ENCODE peak calls at places on chromosome 21, in eight cellular contexts. I is heart right ventricle, T is Karpas-422, U is NT2/D1, J is left lung, L is lung, S is ovary, B is colonic mucosa. M is an unnamed sample.

GRCh38 chr21:42233067-42233981 is 14.4 kb downstream of the ABCG1 start:
- DNase-seq in U (no peak), J (peak; percentile 83), T (peak; percentile 80), L (peak; percentile 69), B (peak; percentile 76), I (peak; percentile 75), S (peak; percentile 42), M (peak; percentile 41)

GRCh38 chr21:16509466-16509865 is 779.7 kb downstream of the USP25 start:
- DNase-seq in B (no peak), T (no peak), J (no peak), U (no peak), S (no peak), L (no peak), I (no peak), M (no peak)

GRCh38 chr21:15788847-15789548 is 59.2 kb downstream of the USP25 start:
- DNase-seq in B (no peak), T (no peak), J (no peak), L (no peak), S (no peak), I (no peak), U (no peak), M (no peak)

GRCh38 chr21:46185717-46186116 is 1.5 kb upstream of the SPATC1L start:
- DNase-seq in B (peak; percentile 12), S (no peak), J (no peak), I (no peak), T (peak; percentile 52), L (no peak), U (no peak), M (no peak)

GRCh38 chr21:39347537-39347936 is 1.4 kb downstream of the HMGN1 start:
- DNase-seq in U (no peak), T (peak; percentile 57), B (no peak), J (no peak), L (no peak), S (no peak), I (no peak), M (no peak)

GRCh38 chr21:33273044-33273443 is 6.9 kb downstream of the IL10RB start:
- DNase-seq in I (no peak), S (no peak), L (no peak), U (no peak), T (no peak), B (no peak), J (no peak), M (no peak)

GRCh38 chr21:46119565-46120271 is 21.8 kb downstream of the COL6A2 start:
- DNase-seq in T (no peak), B (no peak), J (peak; percentile 26), U (no peak), I (peak; percentile 3), L (no peak), S (peak; percentile 32), M (peak; percentile 10)

GRCh38 chr21:25735895-25736597 is 1.3 kb downstream of the GABPA start:
- DNase-seq in I (no peak), T (peak; percentile 65), L (no peak), U (peak; percentile 23), S (no peak), B (no peak), J (no peak), M (no peak)

GRCh38 chr21:44848821-44849521 is 24.5 kb downstream of the PTTG1IP start:
- DNase-seq in J (peak; percentile 28), U (no peak), B (no peak), L (no peak), T (no peak), S (peak; percentile 30), I (no peak), M (no peak)

GRCh38 chr21:44845418-44846200 is 27.7 kb upstream of the SUMO3 start:
- DNase-seq in U (peak; percentile 65), L (peak; percentile 64), I (peak; percentile 67), J (peak; percentile 67), S (peak; percentile 60), T (peak; percentile 69), B (peak; percentile 76), M (peak; percentile 41)

GRCh38 chr21:44847261-44848056 is 26.0 kb downstream of the PTTG1IP start:
- DNase-seq in L (no peak), B (no peak), T (no peak), J (peak; percentile 26), S (peak; percentile 23), U (no peak), I (no peak), M (no peak)

GRCh38 chr21:44846201-44846484 is 27.3 kb downstream of the PTTG1IP start:
- DNase-seq in I (no peak), U (no peak), T (no peak), B (no peak), J (no peak), S (no peak), L (no peak), M (no peak)

GRCh38 chr21:44846485-44847260 is 26.8 kb downstream of the PTTG1IP start:
- DNase-seq in U (no peak), I (no peak), L (peak; percentile 50), B (peak; percentile 59), S (peak; percentile 54), J (peak; percentile 70), T (no peak), M (no peak)
- H3K4me3 ChIP-seq in U (peak overlapping the region; percentile 22), I (peak overlapping the region; percentile 52), L (no peak overlapping the region), B (no peak overlapping the region), S (no peak overlapping the region), J (peak overlapping the region; percentile 31), T (no peak overlapping the region), M (no peak overlapping the region)

GRCh38 chr21:14617040-14617393 is 70.9 kb upstream of the SAMSN1 start:
- DNase-seq in J (no peak), L (no peak), S (no peak), U (no peak), T (no peak), I (no peak), B (no peak), M (no peak)

GRCh38 chr21:14613496-14613895 is 67.4 kb upstream of the SAMSN1 start:
- DNase-seq in U (no peak), T (no peak), I (no peak), J (no peak), B (no peak), L (no peak), S (no peak), M (no peak)

GRCh38 chr21:14617836-14618235 is 71.7 kb upstream of the SAMSN1 start:
- DNase-seq in S (no peak), T (no peak), L (no peak), I (no peak), U (no peak), B (no peak), J (no peak), M (no peak)

GRCh38 chr21:14616303-14617039 is 70.4 kb upstream of the SAMSN1 start:
- DNase-seq in U (peak; percentile 65), T (no peak), L (no peak), B (no peak), S (no peak), I (no peak), J (no peak), M (no peak)

GRCh38 chr21:14614287-14614686 is 68.2 kb upstream of the SAMSN1 start:
- DNase-seq in L (no peak), T (no peak), B (no peak), J (no peak), U (no peak), S (no peak), I (no peak), M (no peak)
- H3K4me1 ChIP-seq in L (no peaks in the 10 kb centered on the region), T (no peaks in the 10 kb centered on the region), B (no peaks in the 10 kb centered on the region), J (peaks cover 7% of the 10 kb centered on the region), U (no peaks in the 10 kb centered on the region), S (no peaks in the 10 kb centered on the region), I (no peaks in the 10 kb centered on the region), M (no peaks in the 10 kb centered on the region)

GRCh38 chr21:36385909-36386642 is 884 bp downstream of the CHAF1B start:
- DNase-seq in I (no peak), L (no peak), T (no peak), B (no peak), S (no peak), U (no peak), J (no peak), M (no peak)

GRCh38 chr21:36388076-36388475 is 2.9 kb downstream of the CHAF1B start:
- DNase-seq in U (no peak), I (no peak), B (no peak), S (no peak), T (no peak), J (no peak), L (no peak), M (no peak)

GRCh38 chr21:36381841-36382589 is 3.2 kb upstream of the CHAF1B start:
- DNase-seq in U (no peak), B (no peak), T (no peak), S (no peak), J (no peak), L (no peak), I (no peak), M (no peak)

GRCh38 chr21:36385233-36385908 is at the start of gene CHAF1B:
- DNase-seq in U (peak; percentile 80), L (peak; percentile 77), J (peak; percentile 72), S (peak; percentile 93), T (peak; percentile 92), I (peak; percentile 61), B (peak; percentile 81), M (peak; percentile 91)

GRCh38 chr21:36384885-36385232 is 333 bp upstream of the CHAF1B start:
- DNase-seq in L (no peak), U (no peak), J (no peak), I (no peak), S (no peak), T (no peak), B (no peak), M (no peak)
- H3K4me3 ChIP-seq in L (no peak overlapping the region), U (no peak overlapping the region), J (peak overlapping the region; percentile 60), I (peak overlapping the region; percentile 61), S (peak overlapping the region; percentile 52), T (no peak overlapping the region), B (peak overlapping the region; percentile 49), M (peak overlapping the region; percentile 68)

GRCh38 chr21:45110873-45111624 is 36.7 kb downstream of the ADARB1 start:
- DNase-seq in U (no peak), I (no peak), T (peak; percentile 55), B (no peak), J (no peak), L (no peak), S (no peak), M (no peak)
- H3K4me1 ChIP-seq in U (no peaks in the 10 kb centered on the region), I (peaks cover 95% of the 10 kb centered on the region), T (peaks cover 26% of the 10 kb centered on the region), B (peaks cover 3% of the 10 kb centered on the region), J (peaks cover 52% of the 10 kb centered on the region), L (peaks cover 29% of the 10 kb centered on the region), S (peaks cover 4% of the 10 kb centered on the region), M (no peaks in the 10 kb centered on the region)

M was measured in pancreas.